ENCODE peak calls at places on chromosome 18, in ten cellular contexts. Q is NAMALWA; U is NCI-H2171; H is Right ventricle myocardium inferior; L is activated T-cell treated with anti-CD3 and anti-CD28 coated beads, Interleukin-2, amount 50 U/mL, for 72 hours; X is uterus; S is mesenteric fat pad; B is NCI-H2029 treated with DMSO at 0.1 percent for 48 hours; V is amniotic stem cell; I is left cardiac atrium. P is an unnamed sample.

GRCh38 chr18:79429785-79430281 is 34.1 kb downstream of the NFATC1 start:
- DNase-seq in Q (no peak), X (no peak), V (no peak), S (no peak), H (no peak), L (no peak), I (no peak), U (no peak), B (no peak), P (no peak)

GRCh38 chr18:46019956-46020355 is 52.1 kb downstream of the PSTPIP2 start:
- DNase-seq in V (no peak), H (no peak), B (no peak), X (no peak), L (no peak), Q (no peak), S (no peak), I (no peak), U (no peak), P (no peak)

GRCh38 chr18:23272498-23273232 is 137.4 kb downstream of the CABLES1 start:
- DNase-seq in X (no peak), V (no peak), I (no peak), B (no peak), Q (no peak), L (no peak), U (no peak), S (no peak), H (no peak), P (no peak)

GRCh38 chr18:36783792-36784191 is 45.0 kb downstream of the TPGS2 start:
- DNase-seq in I (no peak), U (no peak), V (no peak), Q (no peak), L (no peak), S (no peak), X (no peak), H (no peak), B (no peak), P (no peak)

GRCh38 chr18:28208712-28209265 is 31.9 kb upstream of the CDH2 start:
- DNase-seq in I (no peak), U (no peak), L (no peak), H (no peak), S (no peak), X (no peak), B (no peak), V (no peak), Q (peak), P (no peak)

GRCh38 chr18:9746958-9747357 is 38.9 kb downstream of the RAB31 start:
- DNase-seq in H (no peak), L (no peak), X (no peak), Q (no peak), U (no peak), V (no peak), I (no peak), S (no peak), B (no peak), P (no peak)

GRCh38 chr18:62759704-62760402 is 44.5 kb downstream of the PHLPP1 start:
- DNase-seq in S (no peak), L (no peak), U (no peak), H (no peak), I (no peak), Q (no peak), B (no peak), V (no peak), X (no peak), P (peak)

GRCh38 chr18:31162419-31162793 is 250 bp downstream of the DSC1 start:
- DNase-seq in H (no peak), X (no peak), S (no peak), V (no peak), Q (no peak), I (no peak), L (no peak), U (no peak), B (no peak), P (no peak)

GRCh38 chr18:27599202-27599829 is 414.2 kb upstream of the CHST9 start:
- DNase-seq in Q (peak), U (peak), I (no peak), B (peak), S (no peak), L (peak), H (no peak), V (peak), X (peak), P (no peak)

GRCh38 chr18:57891707-57892391 is 88.7 kb upstream of the ATP8B1 start:
- DNase-seq in H (no peak), V (no peak), Q (no peak), I (no peak), B (no peak), L (no peak), U (no peak), S (no peak), X (no peak), P (no peak)

GRCh38 chr18:79186649-79187048 is 117.5 kb downstream of the ATP9B start:
- DNase-seq in L (no peak), B (no peak), I (no peak), V (no peak), S (no peak), U (no peak), X (no peak), Q (no peak), H (no peak), P (no peak)

GRCh38 chr18:11906181-11906580 is 1.9 kb downstream of the MPPE1 start:
- DNase-seq in L (no peak), H (no peak), Q (no peak), V (no peak), S (no peak), U (no peak), B (no peak), X (no peak), I (no peak), P (no peak)

GRCh38 chr18:28504100-28504499 is 327.2 kb upstream of the CDH2 start:
- DNase-seq in Q (no peak), S (no peak), X (no peak), H (no peak), V (no peak), B (no peak), L (no peak), U (no peak), I (no peak), P (no peak)

GRCh38 chr18:10926565-10927194 is 222.7 kb downstream of the PIEZO2 start:
- DNase-seq in V (no peak), U (no peak), H (no peak), I (peak), Q (peak), X (no peak), L (no peak), S (no peak), B (no peak), P (no peak)

GRCh38 chr18:28086530-28087172 is 90.3 kb downstream of the CDH2 start:
- DNase-seq in X (no peak), V (no peak), U (no peak), L (no peak), B (no peak), I (no peak), Q (no peak), S (no peak), H (no peak), P (peak)

GRCh38 chr18:73244411-73244810 is 376.6 kb upstream of the NETO1 start:
- DNase-seq in S (no peak), H (no peak), L (no peak), I (no peak), V (no peak), U (no peak), B (no peak), Q (no peak), X (no peak), P (peak)

GRCh38 chr18:62802523-62802922 is 87.2 kb downstream of the PHLPP1 start:
- DNase-seq in B (no peak), V (no peak), U (no peak), L (no peak), S (no peak), H (no peak), X (no peak), I (no peak), Q (no peak), P (no peak)

GRCh38 chr18:48017625-48018024 is 87.2 kb upstream of the SMAD2 start:
- DNase-seq in X (no peak), V (no peak), H (no peak), Q (no peak), S (no peak), U (no peak), B (no peak), I (no peak), L (no peak), P (no peak)